ENCODE peak calls at places on chromosomes 6 and 20, in four cellular contexts. One of them, this sample, is unnamed.
A peak's percentile ranks its signal among the peaks of the same experiment; 100 is the strongest.

GRCh38 chr6:122621638-122622037 is 11.4 kb downstream of the PKIB start:
- DNase-seq in pancreas: no peak
- DNase-seq in KBM-7: peak; percentile 9
- DNase-seq in GM23248: no peak
- DNase-seq in this sample: no peak

GRCh38 chr20:37937686-37938085 is 34.8 kb downstream of the VSTM2L start:
- DNase-seq in pancreas: no peak
- DNase-seq in KBM-7: no peak
- DNase-seq in GM23248: no peak
- DNase-seq in this sample: no peak

GRCh38 chr20:9889270-9889981 is 50.5 kb upstream of the PAK5 start:
- DNase-seq in pancreas: no peak
- DNase-seq in KBM-7: no peak
- DNase-seq in GM23248: no peak
- DNase-seq in this sample: no peak

GRCh38 chr20:21315138-21315537 is 12.0 kb downstream of the XRN2 start:
- DNase-seq in pancreas: no peak
- DNase-seq in KBM-7: peak; percentile 15
- DNase-seq in GM23248: peak; percentile 92
- DNase-seq in this sample: no peak

GRCh38 chr6:150694889-150695288 is 95.2 kb downstream of the PLEKHG1 start:
- DNase-seq in pancreas: no peak
- DNase-seq in KBM-7: no peak
- DNase-seq in GM23248: no peak
- DNase-seq in this sample: no peak

GRCh38 chr6:111802720-111803119 is 70.5 kb downstream of the FYN start:
- DNase-seq in pancreas: no peak
- DNase-seq in KBM-7: no peak
- DNase-seq in GM23248: no peak
- DNase-seq in this sample: no peak

GRCh38 chr6:89242574-89243330 is 25.6 kb upstream of the GABRR1 start:
- DNase-seq in pancreas: no peak
- DNase-seq in KBM-7: peak; percentile 72
- DNase-seq in GM23248: peak; percentile 64
- DNase-seq in this sample: peak; percentile 25

GRCh38 chr6:152595507-152595906 is 41.7 kb downstream of the SYNE1 start:
- DNase-seq in pancreas: no peak
- DNase-seq in KBM-7: no peak
- DNase-seq in GM23248: peak; percentile 28
- DNase-seq in this sample: no peak

GRCh38 chr20:37096415-37097039 is 730 bp upstream of the RBL1 start:
- DNase-seq in pancreas: no peak
- DNase-seq in KBM-7: no peak
- DNase-seq in GM23248: no peak
- DNase-seq in this sample: no peak

GRCh38 chr20:48295445-48295903 is 510.2 kb upstream of the SULF2 start:
- DNase-seq in pancreas: no peak
- DNase-seq in KBM-7: no peak
- DNase-seq in GM23248: peak; percentile 91
- DNase-seq in this sample: peak; percentile 80

GRCh38 chr6:36381502-36382389 is 5.7 kb downstream of the ETV7 start:
- DNase-seq in pancreas: no peak
- DNase-seq in KBM-7: no peak
- DNase-seq in GM23248: no peak
- DNase-seq in this sample: no peak

GRCh38 chr6:37516076-37516919 is 16.6 kb upstream of the CCDC167 start:
- DNase-seq in pancreas: no peak
- DNase-seq in KBM-7: no peak
- DNase-seq in GM23248: no peak
- DNase-seq in this sample: no peak

GRCh38 chr6:133435065-133435728 is 194.0 kb downstream of the EYA4 start:
- DNase-seq in pancreas: no peak
- DNase-seq in KBM-7: no peak
- DNase-seq in GM23248: no peak
- DNase-seq in this sample: no peak

GRCh38 chr6:130466744-130467052 is 100.9 kb downstream of the TMEM200A start:
- DNase-seq in pancreas: no peak
- DNase-seq in KBM-7: no peak
- DNase-seq in GM23248: peak; percentile 32
- DNase-seq in this sample: no peak

GRCh38 chr6:28424163-28424562 is 19.1 kb downstream of the ZSCAN23 start:
- DNase-seq in pancreas: no peak
- DNase-seq in KBM-7: no peak
- DNase-seq in GM23248: no peak
- DNase-seq in this sample: no peak

GRCh38 chr6:108797951-108798671 is 50.1 kb upstream of the ARMC2 start:
- DNase-seq in pancreas: no peak
- DNase-seq in KBM-7: no peak
- DNase-seq in GM23248: no peak
- DNase-seq in this sample: no peak

GRCh38 chr20:23361108-23361650 is 803 bp upstream of the GZF1 start:
- DNase-seq in pancreas: peak; percentile 28
- DNase-seq in KBM-7: no peak
- DNase-seq in GM23248: peak; percentile 73
- DNase-seq in this sample: peak; percentile 30

GRCh38 chr6:95866732-95867131 is 149.0 kb upstream of the FUT9 start:
- DNase-seq in pancreas: peak; percentile 20
- DNase-seq in KBM-7: peak; percentile 16
- DNase-seq in GM23248: no peak
- DNase-seq in this sample: no peak

GRCh38 chr6:89402776-89403175 is 9.3 kb downstream of the RRAGD start:
- DNase-seq in pancreas: no peak
- DNase-seq in KBM-7: no peak
- DNase-seq in GM23248: no peak
- DNase-seq in this sample: no peak

GRCh38 chr20:50321797-50322480 is 131.3 kb downstream of the CEBPB start:
- DNase-seq in pancreas: no peak
- DNase-seq in KBM-7: no peak
- DNase-seq in GM23248: peak; percentile 25
- DNase-seq in this sample: no peak

GRCh38 chr6:126803769-126804168 is 314.7 kb upstream of the RSPO3 start:
- DNase-seq in pancreas: no peak
- DNase-seq in KBM-7: no peak
- DNase-seq in GM23248: no peak
- DNase-seq in this sample: no peak

GRCh38 chr6:47132724-47133123 is 90.6 kb upstream of the ADGRF1 start:
- DNase-seq in pancreas: no peak
- DNase-seq in KBM-7: no peak
- DNase-seq in GM23248: no peak
- DNase-seq in this sample: no peak

GRCh38 chr20:1389703-1390385 is 3.0 kb downstream of the FKBP1A start:
- DNase-seq in pancreas: no peak
- DNase-seq in KBM-7: no peak
- DNase-seq in GM23248: peak; percentile 47
- DNase-seq in this sample: no peak

GRCh38 chr6:104226798-104227444 is 632.8 kb downstream of the HACE1 start:
- DNase-seq in pancreas: no peak
- DNase-seq in KBM-7: no peak
- DNase-seq in GM23248: no peak
- DNase-seq in this sample: no peak

GRCh38 chr20:43913291-43914025 is 1.2 kb upstream of the TOX2 start:
- DNase-seq in pancreas: no peak
- DNase-seq in KBM-7: no peak
- DNase-seq in GM23248: no peak
- DNase-seq in this sample: no peak

GRCh38 chr6:137870744-137871247 is 3.7 kb downstream of the TNFAIP3 start:
- DNase-seq in pancreas: no peak
- DNase-seq in KBM-7: no peak
- DNase-seq in GM23248: no peak
- DNase-seq in this sample: no peak

GRCh38 chr6:97586344-97586743 is 303.3 kb upstream of the MMS22L start:
- DNase-seq in pancreas: no peak
- DNase-seq in KBM-7: no peak
- DNase-seq in GM23248: peak; percentile 60
- DNase-seq in this sample: peak; percentile 4

GRCh38 chr6:161434921-161435411 is 161.1 kb upstream of the AGPAT4 start:
- DNase-seq in pancreas: peak; percentile 70
- DNase-seq in KBM-7: no peak
- DNase-seq in GM23248: peak; percentile 95
- DNase-seq in this sample: no peak

GRCh38 chr20:62236997-62237771 is 1.1 kb upstream of the OSBPL2 start:
- DNase-seq in pancreas: no peak
- DNase-seq in KBM-7: no peak
- DNase-seq in GM23248: no peak
- DNase-seq in this sample: no peak

GRCh38 chr6:98833101-98834059 is 994 bp upstream of the POU3F2 start:
- DNase-seq in pancreas: peak; percentile 18
- DNase-seq in KBM-7: peak; percentile 65
- DNase-seq in GM23248: peak; percentile 63
- DNase-seq in this sample: no peak

GRCh38 chr6:136764522-136764993 is 27.7 kb downstream of the MAP3K5 start:
- DNase-seq in pancreas: no peak
- DNase-seq in KBM-7: no peak
- DNase-seq in GM23248: no peak
- DNase-seq in this sample: no peak

GRCh38 chr6:66605011-66605410 is 898.0 kb upstream of the EYS start:
- DNase-seq in pancreas: no peak
- DNase-seq in KBM-7: no peak
- DNase-seq in GM23248: no peak
- DNase-seq in this sample: no peak

GRCh38 chr6:100458841-100459154 is 5.9 kb downstream of the SIM1 start:
- DNase-seq in pancreas: no peak
- DNase-seq in KBM-7: no peak
- DNase-seq in GM23248: no peak
- DNase-seq in this sample: no peak

GRCh38 chr20:23669866-23670265 is 19.0 kb downstream of the CST4 start:
- DNase-seq in pancreas: no peak
- DNase-seq in KBM-7: no peak
- DNase-seq in GM23248: no peak
- DNase-seq in this sample: no peak

GRCh38 chr6:111921108-111921507 is 47.9 kb upstream of the FYN start:
- DNase-seq in pancreas: no peak
- DNase-seq in KBM-7: no peak
- DNase-seq in GM23248: no peak
- DNase-seq in this sample: no peak

GRCh38 chr20:3000852-3001523 is 42.4 kb upstream of the GNRH2 start:
- DNase-seq in pancreas: no peak
- DNase-seq in KBM-7: peak; percentile 77
- DNase-seq in GM23248: peak; percentile 67
- DNase-seq in this sample: peak; percentile 80

GRCh38 chr6:111030008-111031006 is 48.5 kb downstream of the RPF2 start:
- DNase-seq in pancreas: no peak
- DNase-seq in KBM-7: no peak
- DNase-seq in GM23248: peak; percentile 15
- DNase-seq in this sample: no peak

GRCh38 chr20:52118233-52118632 is 73.3 kb downstream of the ZFP64 start:
- DNase-seq in pancreas: no peak
- DNase-seq in KBM-7: no peak
- DNase-seq in GM23248: no peak
- DNase-seq in this sample: no peak

This sample was measured in A549.